ENCODE peak calls at places on chromosomes 12 and 14, in six cellular contexts. J is HepG2, L is K562, M is SK-N-SH, V is H1, K is GM12878. Y is an unnamed sample.

GRCh38 chr12:46524778-46525177 is 152.2 kb upstream of the SLC38A2 start:
- DNase-seq in J (no peak), L (no peak), M (peak; percentile 27), V (no peak), K (no peak), Y (no peak)

GRCh38 chr12:120376416-120376815 is 7.5 kb upstream of the MSI1 start:
- DNase-seq in J (no peak), L (no peak), M (no peak), V (no peak), K (no peak), Y (no peak)

GRCh38 chr14:32224731-32225377 is 21.8 kb upstream of the RNU6-8 start:
- DNase-seq in J (peak; percentile 68), L (peak; percentile 23), M (peak; percentile 80), V (no peak), K (no peak), Y (no peak)

GRCh38 chr12:13718271-13718670 is 263.1 kb downstream of the GRIN2B start:
- DNase-seq in J (no peak), L (no peak), M (no peak), V (no peak), K (no peak), Y (no peak)

GRCh38 chr12:59972941-59973340 is 377.1 kb downstream of the SLC16A7 start:
- DNase-seq in J (peak; percentile 12), L (no peak), M (no peak), V (no peak), K (no peak), Y (no peak)

GRCh38 chr14:64680013-64680674 is 24.1 kb upstream of the PLEKHG3 start:
- DNase-seq in J (no peak), L (no peak), M (no peak), V (no peak), K (no peak), Y (no peak)

GRCh38 chr14:28629328-28630004 is 137.1 kb upstream of the FOXG1 start:
- DNase-seq in J (no peak), L (no peak), M (no peak), V (no peak), K (no peak), Y (no peak)

GRCh38 chr12:122807651-122808050 is 27.6 kb upstream of the HIP1R start:
- DNase-seq in J (no peak), L (no peak), M (no peak), V (no peak), K (no peak), Y (no peak)

GRCh38 chr12:131226345-131227265 is 272.9 kb downstream of the ADGRD1 start:
- DNase-seq in J (no peak), L (no peak), M (peak; percentile 57), V (no peak), K (no peak), Y (no peak)

GRCh38 chr12:119302334-119303132 is 32.0 kb upstream of the CCDC60 start:
- DNase-seq in J (no peak), L (no peak), M (peak; percentile 49), V (no peak), K (no peak), Y (no peak)

GRCh38 chr12:33834672-33835071 is 187.6 kb upstream of the ALG10 start:
- DNase-seq in J (no peak), L (no peak), M (no peak), V (no peak), K (no peak), Y (no peak)

GRCh38 chr14:68911594-68912227 is 67.4 kb downstream of the ACTN1 start:
- DNase-seq in J (peak; percentile 74), L (peak; percentile 87), M (peak; percentile 92), V (peak; percentile 91), K (no peak), Y (peak; percentile 26)

GRCh38 chr12:93010461-93010860 is 81.4 kb upstream of the EEA1 start:
- DNase-seq in J (no peak), L (no peak), M (no peak), V (no peak), K (no peak), Y (no peak)

GRCh38 chr12:52417742-52418141 is 11.6 kb upstream of the KRT82 start:
- DNase-seq in J (no peak), L (no peak), M (no peak), V (no peak), K (no peak), Y (no peak)

GRCh38 chr12:52414936-52415335 is 8.8 kb upstream of the KRT82 start:
- DNase-seq in J (no peak), L (no peak), M (no peak), V (no peak), K (no peak), Y (no peak)

GRCh38 chr12:52416788-52417187 is 10.7 kb upstream of the KRT82 start:
- DNase-seq in J (no peak), L (no peak), M (no peak), V (no peak), K (no peak), Y (no peak)

GRCh38 chr12:52413787-52414345 is 7.7 kb upstream of the KRT82 start:
- DNase-seq in J (no peak), L (no peak), M (no peak), V (peak; percentile 54), K (no peak), Y (no peak)

DNA sequence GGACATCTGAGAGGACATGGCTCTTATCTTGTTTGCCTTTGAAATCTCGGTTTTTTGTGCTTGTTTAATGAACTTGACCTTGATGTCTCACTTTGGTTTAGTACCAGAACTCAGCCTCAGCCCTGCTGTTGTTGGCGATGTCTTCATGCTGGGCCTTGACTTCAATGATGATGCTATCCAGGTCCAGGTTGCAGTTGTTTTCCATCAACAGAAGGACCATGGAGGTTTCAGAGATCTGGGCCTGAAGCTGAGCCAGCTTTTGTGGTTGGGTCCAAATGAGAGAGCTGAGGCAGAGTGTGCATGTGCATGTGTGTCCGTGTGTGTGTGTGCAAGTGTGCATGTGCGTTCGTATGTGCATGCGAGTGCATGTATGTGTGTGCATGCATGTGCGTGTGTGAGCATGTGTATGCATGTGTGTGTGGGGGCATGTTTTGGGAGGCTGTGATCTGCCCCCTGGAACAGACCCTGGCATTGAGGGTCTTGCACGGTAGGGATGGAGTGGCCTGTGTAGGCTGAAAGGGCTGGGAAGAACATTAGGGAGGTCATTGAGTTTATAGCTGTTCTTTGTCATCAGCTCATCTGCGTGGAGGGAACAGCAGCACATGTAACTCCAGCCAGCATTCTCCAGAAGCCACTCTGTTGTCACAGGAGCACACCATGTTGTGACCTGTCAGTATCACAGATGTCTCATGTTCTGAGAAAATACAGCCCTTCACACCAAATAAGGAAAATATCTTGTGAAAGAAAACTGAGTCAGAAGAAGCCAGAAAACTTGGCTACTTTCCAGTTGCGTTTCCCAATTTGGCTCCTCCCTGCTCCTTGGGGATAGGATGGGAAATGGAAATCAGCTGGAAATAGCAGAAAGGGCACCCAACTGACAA is 10.0 kb upstream of the KRT82 start:
- DNase-seq in J (no peak), L (no peak), M (no peak), V (no peak), K (no peak), Y (no peak)
- TF ChIP-seq GABPA in J (no peak), L (no peak), M (no peak), V (no peak), K (no peak), Y (no peak)

DNA sequence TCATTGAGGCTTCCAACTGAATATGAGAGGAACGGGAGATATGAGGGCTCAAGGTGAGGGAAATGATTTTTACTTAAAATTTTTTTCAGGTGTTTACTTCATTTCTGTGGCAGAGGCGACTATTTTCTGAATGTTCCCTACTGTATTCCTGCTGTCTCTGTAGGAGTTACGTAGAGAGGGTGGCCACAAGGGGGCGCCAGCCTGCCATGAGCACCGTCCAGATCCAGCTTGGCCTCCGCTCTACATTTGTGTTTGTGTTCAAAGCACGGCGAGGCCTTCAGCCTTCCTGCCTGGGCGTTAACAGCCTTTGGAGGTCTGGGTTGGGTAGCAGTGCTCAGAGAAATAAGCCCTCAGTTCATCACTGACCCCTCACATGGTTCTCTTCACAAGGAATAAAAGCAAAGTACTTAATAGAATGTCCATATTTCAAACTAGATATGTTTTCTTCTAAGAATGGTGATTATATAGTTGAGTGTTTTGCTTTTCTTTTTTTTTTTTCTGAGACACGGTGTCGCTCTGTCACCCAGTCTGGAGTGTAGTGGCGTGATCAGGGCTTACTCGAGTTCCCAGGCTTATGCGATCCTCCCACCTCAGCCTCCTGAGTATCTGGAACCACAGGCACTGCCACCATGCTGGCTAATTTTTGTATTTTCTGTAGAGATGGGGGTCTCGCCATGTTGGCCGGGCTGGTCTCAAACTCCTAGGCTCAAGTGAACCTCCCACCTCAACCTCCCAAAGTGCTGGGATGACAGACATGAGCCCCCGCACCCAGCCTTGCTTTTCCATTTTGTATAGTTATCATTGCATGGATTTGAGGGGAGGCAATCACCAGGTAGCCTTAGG is 22.3 kb downstream of the CKB start:
- DNase-seq in J (peak; percentile 72), L (peak; percentile 64), M (peak; percentile 84), V (peak; percentile 92), K (no peak), Y (peak; percentile 38)
- TF ChIP-seq POLR2AphosphoS5 in J (no peak), L (no peak), M (no peak), V (no peak), K (no peak), Y (no peak)

GRCh38 chr14:97930191-97930590 is 1133.0 kb downstream of the VRK1 start:
- DNase-seq in J (no peak), L (no peak), M (no peak), V (no peak), K (no peak), Y (no peak)
- H3K27me3 ChIP-seq in J (no peaks in the 10 kb centered on the region), L (no peaks in the 10 kb centered on the region), M (no peaks in the 10 kb centered on the region), V (no peaks in the 10 kb centered on the region), K (no peaks in the 10 kb centered on the region), Y (no peaks in the 10 kb centered on the region)

DNA sequence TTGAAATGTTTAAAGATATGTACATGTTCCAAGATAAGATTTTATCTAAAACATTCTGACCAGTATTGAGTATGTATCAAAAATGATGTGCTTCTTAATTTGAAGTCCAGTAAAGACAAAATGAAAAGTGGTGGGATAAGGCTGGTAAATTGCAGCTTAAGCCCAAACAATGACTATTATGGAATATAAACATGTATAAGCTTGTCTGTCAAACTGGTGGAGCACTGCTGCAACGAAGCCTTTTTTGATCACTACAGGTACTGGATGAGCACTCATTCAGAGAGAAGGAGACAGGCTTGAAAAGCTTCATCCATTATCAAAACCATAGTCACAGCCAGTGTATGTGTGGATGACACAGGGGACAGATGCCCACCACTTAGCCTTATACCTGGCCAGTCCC is 138.4 kb downstream of the ATP23 start:
- DNase-seq in J (no peak), L (no peak), M (no peak), V (no peak), K (no peak), Y (no peak)
- TF ChIP-seq GABPA in J (no peak), L (no peak), M (no peak), V (no peak), K (no peak), Y (no peak)